ENCODE peak calls at places on chromosome 19, in seven cellular contexts. C is iris pigment epithelial cell, S is NCI-H748 treated with DMSO at 0.1 percent for 48 hours, Q is astrocyte of the spinal cord, V is fibroblast of villous mesenchyme, W is A172, O is GOT3. R is an unnamed sample.

GRCh38 chr19:45001087-45001739 is at the start of gene RELB:
- DNase-seq in C (peak), S (peak), Q (peak), V (peak), W (peak), O (peak), R (peak)

GRCh38 chr19:54209058-54209747 is 8.5 kb downstream of the RPS9 start:
- DNase-seq in C (peak), S (no peak), Q (no peak), V (no peak), W (peak), O (no peak), R (no peak)

GRCh38 chr19:53294786-53295441 is 27.4 kb upstream of the VN1R4 start:
- DNase-seq in C (no peak), S (no peak), Q (peak), V (no peak), W (no peak), O (no peak), R (no peak)

GRCh38 chr19:33441828-33442227 is 68.3 kb downstream of the CEBPG start:
- DNase-seq in C (no peak), S (no peak), Q (no peak), V (no peak), W (no peak), O (no peak), R (no peak)

GRCh38 chr19:45103200-45103624 is 10.2 kb downstream of the PPP1R37 start:
- DNase-seq in C (peak), S (no peak), Q (no peak), V (peak), W (no peak), O (no peak), R (no peak)

GRCh38 chr19:31656507-31656906 is 307.3 kb upstream of the TSHZ3 start:
- DNase-seq in C (no peak), S (no peak), Q (no peak), V (no peak), W (no peak), O (no peak), R (no peak)

GRCh38 chr19:1128111-1128510 is 24.3 kb downstream of the GPX4 start:
- DNase-seq in C (no peak), S (no peak), Q (no peak), V (no peak), W (no peak), O (no peak), R (no peak)

GRCh38 chr19:51325161-51325979 is 13.9 kb downstream of the IGLON5 start:
- DNase-seq in C (no peak), S (no peak), Q (no peak), V (no peak), W (no peak), O (no peak), R (no peak)

GRCh38 chr19:19316082-19316481 is 4.2 kb downstream of the SUGP1 start:
- DNase-seq in C (no peak), S (no peak), Q (no peak), V (no peak), W (no peak), O (no peak), R (no peak)

GRCh38 chr19:30153326-30154210 is 211.5 kb downstream of the URI1 start:
- DNase-seq in C (no peak), S (no peak), Q (no peak), V (no peak), W (no peak), O (no peak), R (no peak)

GRCh38 chr19:57363734-57364181 is 407 bp downstream of the TRAPPC2B start:
- DNase-seq in C (peak), S (no peak), Q (no peak), V (peak), W (peak), O (no peak), R (no peak)

GRCh38 chr19:7078007-7078406 is 8.5 kb downstream of the ZNF557 start:
- DNase-seq in C (no peak), S (no peak), Q (no peak), V (no peak), W (peak), O (no peak), R (no peak)

GRCh38 chr19:27671876-27672275 is 1541.1 kb downstream of the UQCRFS1 start:
- DNase-seq in C (no peak), S (no peak), Q (no peak), V (no peak), W (no peak), O (no peak), R (no peak)

GRCh38 chr19:4557971-4558941 is 1.2 kb downstream of the SEMA6B start:
- DNase-seq in C (no peak), S (peak), Q (no peak), V (no peak), W (no peak), O (no peak), R (no peak)

GRCh38 chr19:3114811-3115210 is 20.6 kb downstream of the GNA11 start:
- DNase-seq in C (no peak), S (no peak), Q (no peak), V (no peak), W (no peak), O (no peak), R (no peak)

GRCh38 chr19:51567583-51567982 is 3.5 kb upstream of the ZNF175 start:
- DNase-seq in C (no peak), S (no peak), Q (no peak), V (no peak), W (no peak), O (no peak), R (no peak)

GRCh38 chr19:18807861-18808331 is 16.8 kb upstream of the COMP start:
- DNase-seq in C (no peak), S (no peak), Q (no peak), V (peak), W (no peak), O (no peak), R (no peak)

GRCh38 chr19:15869109-15869555 is 28.7 kb downstream of the CYP4F2 start:
- DNase-seq in C (peak), S (no peak), Q (no peak), V (peak), W (peak), O (no peak), R (peak)

GRCh38 chr19:55440411-55441105 is 2.5 kb downstream of the SHISA7 start:
- DNase-seq in C (no peak), S (no peak), Q (no peak), V (no peak), W (no peak), O (no peak), R (no peak)

GRCh38 chr19:21463449-21464105 is 41.8 kb upstream of the ZNF429 start:
- DNase-seq in C (peak), S (peak), Q (peak), V (no peak), W (no peak), O (no peak), R (peak)

GRCh38 chr19:17090501-17091074 is 15.0 kb downstream of the MYO9B start:
- DNase-seq in C (peak), S (no peak), Q (no peak), V (peak), W (no peak), O (no peak), R (no peak)

GRCh38 chr19:52398091-52398461 is 427 bp downstream of the ZNF528 start:
- DNase-seq in C (peak), S (no peak), Q (no peak), V (no peak), W (no peak), O (no peak), R (no peak)

GRCh38 chr19:16671652-16672274 is 10.8 kb downstream of the TMEM38A start:
- DNase-seq in C (no peak), S (no peak), Q (no peak), V (no peak), W (no peak), O (no peak), R (no peak)

GRCh38 chr19:44609219-44609618 is 4.1 kb upstream of the IGSF23 start:
- DNase-seq in C (peak), S (no peak), Q (no peak), V (no peak), W (no peak), O (no peak), R (no peak)

GRCh38 chr19:1258707-1259205 is 10.4 kb downstream of the MIDN start:
- DNase-seq in C (no peak), S (no peak), Q (no peak), V (no peak), W (no peak), O (no peak), R (no peak)